ENCODE peak calls at places on chromosomes 11 and 22, in five cellular contexts. V is neuronal stem cell, J is trophoblast cell, H is H9, R is H1. Y is an unnamed sample.

GRCh38 chr22:44103735-44104134 is 77.0 kb upstream of the PARVG start:
- DNase-seq in V (no peak), J (no peak), H (no peak), R (no peak), Y (no peak)

GRCh38 chr11:117419915-117420485 is 92.3 kb downstream of the CEP164 start:
- DNase-seq in V (no peak), J (no peak), H (no peak), R (no peak), Y (no peak)

GRCh38 chr11:126499124-126499752 is 143.8 kb downstream of the ST3GAL4 start:
- DNase-seq in V (no peak), J (no peak), H (no peak), R (no peak), Y (no peak)

GRCh38 chr11:75214411-75214821 is 26.2 kb upstream of the TPBGL start:
- DNase-seq in V (peak; percentile 90), J (peak; percentile 94), H (peak; percentile 93), R (peak; percentile 94), Y (peak; percentile 85)

GRCh38 chr11:117470576-117470975 is 142.9 kb downstream of the CEP164 start:
- DNase-seq in V (no peak), J (peak; percentile 87), H (no peak), R (no peak), Y (no peak)

GRCh38 chr11:102361100-102362021 is 14.3 kb downstream of the BIRC2 start:
- DNase-seq in V (no peak), J (no peak), H (no peak), R (no peak), Y (peak; percentile 52)

GRCh38 chr11:13222285-13222684 is 55.3 kb upstream of the BMAL1 start:
- DNase-seq in V (no peak), J (no peak), H (no peak), R (peak; percentile 33), Y (no peak)

GRCh38 chr22:40721266-40721665 is 42.0 kb downstream of the MCHR1 start:
- DNase-seq in V (no peak), J (no peak), H (peak; percentile 43), R (no peak), Y (peak; percentile 76)

GRCh38 chr22:44316393-44317162 is 3.8 kb upstream of the SHISAL1 start:
- DNase-seq in V (no peak), J (no peak), H (no peak), R (no peak), Y (no peak)

GRCh38 chr11:5818245-5818865 is 9.6 kb downstream of the OR52N2 start:
- DNase-seq in V (no peak), J (peak; percentile 81), H (no peak), R (no peak), Y (peak; percentile 17)

GRCh38 chr11:132876301-132877071 is 655.8 kb downstream of the OPCML start:
- DNase-seq in V (no peak), J (no peak), H (no peak), R (no peak), Y (no peak)

GRCh38 chr11:132883241-132883640 is 649.1 kb downstream of the OPCML start:
- DNase-seq in V (no peak), J (no peak), H (no peak), R (no peak), Y (no peak)

GRCh38 chr11:132874638-132875037 is 657.7 kb downstream of the OPCML start:
- DNase-seq in V (no peak), J (no peak), H (no peak), R (no peak), Y (peak; percentile 84)

GRCh38 chr11:132872223-132872622 is 660.1 kb downstream of the OPCML start:
- DNase-seq in V (no peak), J (no peak), H (no peak), R (no peak), Y (no peak)

DNA sequence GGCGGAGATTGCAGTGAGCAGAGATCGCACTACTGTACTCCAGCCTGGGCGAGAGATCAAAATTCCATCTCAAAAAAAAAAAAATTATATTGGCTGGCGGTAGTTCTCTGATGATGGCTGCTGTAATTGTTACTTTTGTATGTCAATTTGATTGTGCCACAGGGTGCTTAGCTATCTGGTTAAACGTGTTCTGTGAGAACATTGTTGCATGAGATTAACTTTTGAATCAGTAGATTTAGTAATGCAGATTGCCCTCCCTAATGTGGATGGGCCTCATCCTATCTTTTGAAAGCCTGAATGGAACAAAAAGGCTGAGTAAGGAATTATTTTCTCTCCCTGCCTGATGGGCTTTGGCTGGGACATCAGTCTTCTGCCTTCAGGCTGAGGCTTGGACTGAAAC is 654.2 kb downstream of the OPCML start:
- DNase-seq in V (no peak), J (no peak), H (no peak), R (no peak), Y (no peak)
- H3K27ac ChIP-seq in V (no peak overlapping the region), J (no peak overlapping the region), H (no peak overlapping the region), R (no peak overlapping the region), Y (no peak overlapping the region)

DNA sequence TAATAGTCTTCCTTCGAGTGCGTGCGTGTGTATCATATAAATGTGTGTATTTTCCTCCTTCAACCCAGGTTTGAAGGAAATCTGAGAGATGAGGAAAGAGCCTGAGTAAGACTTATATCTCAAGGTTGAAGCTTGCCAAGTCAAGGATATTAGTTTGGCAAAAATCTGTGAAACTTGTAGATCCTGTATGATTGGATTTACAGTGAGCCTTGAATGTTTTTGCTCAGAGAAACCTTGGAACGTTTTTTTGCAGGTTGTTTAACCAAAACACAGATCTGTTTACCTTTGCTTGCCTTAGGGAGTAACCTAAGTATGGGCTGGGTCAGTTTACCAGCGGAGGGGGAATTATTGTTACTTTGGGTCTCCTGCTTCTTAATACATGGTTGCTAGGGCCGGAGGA is 35.9 kb upstream of the SORL1-AS1 start:
- DNase-seq in V (no peak), J (no peak), H (no peak), R (no peak), Y (no peak)
- H2BK12ac ChIP-seq in V (no peak overlapping the region), J (no peak overlapping the region), H (no peak overlapping the region), R (no peak overlapping the region), Y (no peak overlapping the region)

GRCh38 chr11:10602945-10603344 is 34.5 kb upstream of the LYVE1 start:
- DNase-seq in V (no peak), J (no peak), H (no peak), R (no peak), Y (no peak)

GRCh38 chr11:10602366-10602765 is 33.9 kb upstream of the LYVE1 start:
- DNase-seq in V (no peak), J (no peak), H (no peak), R (no peak), Y (no peak)

GRCh38 chr11:10604340-10604748 is 35.9 kb upstream of the LYVE1 start:
- DNase-seq in V (no peak), J (peak; percentile 81), H (no peak), R (no peak), Y (peak; percentile 92)

GRCh38 chr11:10601722-10602281 is 33.3 kb upstream of the LYVE1 start:
- DNase-seq in V (no peak), J (no peak), H (no peak), R (no peak), Y (no peak)

DNA sequence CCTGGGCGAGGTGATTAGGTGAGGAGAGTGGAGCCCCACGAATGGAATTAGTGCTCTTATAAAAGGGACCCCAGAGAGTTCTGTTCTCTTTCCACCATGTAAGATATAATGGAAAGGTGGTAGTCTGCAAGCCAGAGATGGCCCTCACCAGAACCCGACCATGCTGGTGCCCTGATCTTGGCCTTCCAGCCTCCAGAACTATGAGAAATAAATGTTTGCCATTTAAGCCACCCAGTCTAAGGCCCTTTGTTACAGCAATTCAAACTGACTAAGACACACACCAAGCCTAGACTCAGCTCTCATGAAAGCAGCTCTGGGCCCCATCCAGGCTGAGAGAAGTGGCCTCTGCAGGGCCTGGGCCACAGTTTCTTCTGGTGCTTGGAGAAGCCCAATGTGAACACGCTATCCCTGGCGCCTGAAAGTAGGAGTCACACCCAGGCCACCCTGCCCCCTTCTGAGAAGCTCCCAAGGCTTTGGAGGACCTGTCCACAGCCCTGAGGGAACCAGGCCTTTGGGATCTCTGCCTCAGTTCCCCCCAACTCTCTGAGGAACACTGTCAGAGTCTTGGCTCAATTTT is 35.3 kb upstream of the LYVE1 start:
- DNase-seq in V (no peak), J (peak; percentile 88), H (no peak), R (no peak), Y (no peak)
- H3K27ac ChIP-seq in V (no peak overlapping the region), J (no peak overlapping the region), H (no peak overlapping the region), R (no peak overlapping the region), Y (peak overlapping the region; percentile 15)

GRCh38 chr22:20793386-20794131 is 19.6 kb downstream of the SERPIND1 start:
- DNase-seq in V (no peak), J (peak; percentile 48), H (no peak), R (no peak), Y (no peak)
- H2BK12ac ChIP-seq in V (no peak overlapping the region), J (no peak overlapping the region), H (no peak overlapping the region), R (no peak overlapping the region), Y (no peak overlapping the region)

GRCh38 chr11:77665240-77665965 is 27.8 kb upstream of the CLNS1A start:
- DNase-seq in V (no peak), J (no peak), H (no peak), R (no peak), Y (no peak)

GRCh38 chr11:77658213-77659013 is 20.8 kb upstream of the CLNS1A start:
- DNase-seq in V (no peak), J (peak; percentile 61), H (no peak), R (no peak), Y (peak; percentile 33)

GRCh38 chr11:77661670-77662069 is 24.1 kb upstream of the CLNS1A start:
- DNase-seq in V (no peak), J (no peak), H (no peak), R (no peak), Y (no peak)

GRCh38 chr11:77656362-77656761 is 18.8 kb upstream of the CLNS1A start:
- DNase-seq in V (no peak), J (no peak), H (peak; percentile 31), R (no peak), Y (no peak)

DNA sequence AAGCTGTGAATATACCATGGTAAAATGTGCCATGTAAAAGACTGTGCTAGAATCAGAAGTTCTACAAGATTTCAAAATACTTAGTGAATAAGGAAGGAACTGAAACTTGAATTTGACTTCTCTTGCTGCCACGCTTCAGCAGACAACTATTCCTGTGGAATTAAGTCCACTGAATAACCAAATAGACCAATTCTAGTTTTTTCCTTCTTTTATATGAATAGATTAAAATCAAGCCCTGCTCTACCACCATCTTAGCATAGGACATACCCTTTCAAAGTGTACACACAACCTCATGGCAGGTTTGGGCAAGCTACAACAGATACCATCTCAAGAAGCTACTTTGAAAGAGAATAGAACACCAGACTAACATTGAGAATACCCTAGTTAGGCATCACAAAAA is 23.4 kb upstream of the CLNS1A start:
- DNase-seq in V (no peak), J (no peak), H (no peak), R (no peak), Y (no peak)
- H3K27ac ChIP-seq in V (no peak overlapping the region), J (no peak overlapping the region), H (no peak overlapping the region), R (no peak overlapping the region), Y (no peak overlapping the region)

DNA sequence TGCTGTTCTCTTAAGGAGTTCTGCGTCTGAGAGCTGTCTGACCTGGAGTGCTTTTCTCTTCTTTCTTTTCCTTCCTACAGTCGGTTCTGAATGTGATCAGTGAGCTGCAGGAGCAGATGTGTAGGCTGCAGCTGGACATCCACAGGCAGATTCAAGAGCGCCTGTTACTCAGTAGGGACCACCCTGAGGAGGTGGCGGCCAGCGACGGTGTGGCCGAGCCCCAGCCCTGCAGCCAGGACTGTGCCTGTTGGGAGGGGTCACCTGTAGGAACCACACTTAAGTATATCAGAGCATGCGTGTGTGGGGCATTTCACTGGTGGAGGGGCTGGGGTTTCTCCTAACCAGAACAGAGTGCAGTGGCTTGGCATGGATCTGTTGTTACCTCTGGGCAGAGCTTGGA is 56.3 kb downstream of the CYB5R2 start:
- DNase-seq in V (no peak), J (no peak), H (no peak), R (no peak), Y (no peak)
- H2BK12ac ChIP-seq in V (no peak overlapping the region), J (no peak overlapping the region), H (no peak overlapping the region), R (no peak overlapping the region), Y (no peak overlapping the region)